ENCODE peak calls at places on chromosomes 4 and X, in six cellular contexts. C, S, B, P, Z and D are unnamed samples.

GRCh38 chr4:24686866-24687672 is 102.7 kb upstream of the DHX15 start:
- DNase-seq in C (no peak), S (no peak), B (no peak), P (no peak), Z (no peak), D (no peak)

GRCh38 chr4:125322363-125322730 is 7.6 kb downstream of the FAT4 start:
- DNase-seq in C (no peak), S (no peak), B (no peak), P (no peak), Z (no peak), D (no peak)

GRCh38 chr4:169383724-169384123 is 113.0 kb upstream of the SH3RF1 start:
- DNase-seq in C (no peak), S (no peak), B (no peak), P (no peak), Z (no peak), D (no peak)

GRCh38 chr4:181968371-181968770 is 274.8 kb upstream of the TENM3 start:
- DNase-seq in C (no peak), S (no peak), B (no peak), P (no peak), Z (no peak), D (no peak)

GRCh38 chr4:55440786-55441185 is 45.0 kb downstream of the TMEM165 start:
- DNase-seq in C (no peak), S (no peak), B (no peak), P (no peak), Z (no peak), D (no peak)

GRCh38 chrX:68997911-68998310 is 167.3 kb downstream of the PJA1 start:
- DNase-seq in C (peak; percentile 23), S (no peak), B (peak; percentile 34), P (peak; percentile 87), Z (no peak), D (no peak)

GRCh38 chr4:89197920-89198319 is 86.6 kb downstream of the TIGD2 start:
- DNase-seq in C (no peak), S (no peak), B (no peak), P (no peak), Z (no peak), D (no peak)

GRCh38 chrX:135591871-135592270 is 71.4 kb downstream of the INTS6L start:
- DNase-seq in C (no peak), S (no peak), B (no peak), P (no peak), Z (no peak), D (no peak)

GRCh38 chr4:100838286-100838685 is 320.5 kb upstream of the EMCN start:
- DNase-seq in C (no peak), S (no peak), B (no peak), P (no peak), Z (no peak), D (no peak)

GRCh38 chr4:152072001-152072485 is 311.2 kb upstream of the GATB start:
- DNase-seq in C (no peak), S (no peak), B (no peak), P (peak; percentile 74), Z (no peak), D (no peak)

GRCh38 chrX:314049-314448 is 4.5 kb downstream of the GTPBP6 start:
- DNase-seq in C (no peak), S (no peak), B (no peak), P (peak; percentile 45), Z (no peak), D (no peak)

GRCh38 chr4:7206385-7206784 is 14.0 kb downstream of the SORCS2 start:
- DNase-seq in C (no peak), S (no peak), B (no peak), P (peak; percentile 75), Z (no peak), D (no peak)

GRCh38 chr4:122930877-122931276 is 8.5 kb upstream of the NUDT6 start:
- DNase-seq in C (no peak), S (no peak), B (no peak), P (no peak), Z (no peak), D (peak; percentile 5)

GRCh38 chrX:40157228-40158035 is 59.7 kb upstream of the BCOR start:
- DNase-seq in C (no peak), S (no peak), B (no peak), P (no peak), Z (no peak), D (no peak)

GRCh38 chr4:87046111-87046510 is 111.3 kb downstream of the AFF1 start:
- DNase-seq in C (no peak), S (no peak), B (no peak), P (no peak), Z (no peak), D (no peak)

GRCh38 chr4:6019316-6020263 is 1.4 kb upstream of the C4orf50 start:
- DNase-seq in C (no peak), S (peak; percentile 67), B (peak; percentile 36), P (no peak), Z (no peak), D (peak; percentile 81)

GRCh38 chrX:149504915-149505651 is at the start of gene IDS:
- DNase-seq in C (peak; percentile 93), S (peak; percentile 77), B (peak; percentile 91), P (peak; percentile 95), Z (peak; percentile 86), D (peak; percentile 93)

GRCh38 chr4:113384600-113384999 is 335.1 kb downstream of the ANK2 start:
- DNase-seq in C (no peak), S (no peak), B (no peak), P (no peak), Z (no peak), D (no peak)

GRCh38 chrX:70468709-70469108 is 24.1 kb downstream of the DLG3 start:
- DNase-seq in C (no peak), S (no peak), B (no peak), P (no peak), Z (no peak), D (no peak)

GRCh38 chrX:23742174-23742692 is 843 bp downstream of the ACOT9 start:
- DNase-seq in C (peak; percentile 87), S (no peak), B (peak; percentile 36), P (peak; percentile 50), Z (no peak), D (peak; percentile 13)

GRCh38 chr4:138399041-138399440 is 156.9 kb upstream of the SLC7A11 start:
- DNase-seq in C (no peak), S (no peak), B (no peak), P (no peak), Z (no peak), D (no peak)